ENCODE peak calls at places on chromosomes 5 and 9, in five cellular contexts. E, U, R, C and J are unnamed samples. For H3K4me1 and H3K36me3, the result is how much of the 10 kb centered on the place peaks cover.

GRCh38 chr5:13814293-13814692 is 130.2 kb downstream of the DNAH5 start:
- DNase-seq in C (no peak), E (no peak), U (no peak), R (no peak), J (no peak)

GRCh38 chr9:124602632-124603031 is 95.4 kb upstream of the NR5A1 start:
- DNase-seq in C (no peak), U (no peak), R (no peak), E (no peak), J (no peak)

GRCh38 chr9:14846871-14847311 is 63.3 kb downstream of the FREM1 start:
- DNase-seq in E (peak), U (peak), R (peak), C (peak), J (peak)

GRCh38 chr9:5587024-5587423 is 41.9 kb upstream of the RIC1 start:
- DNase-seq in E (no peak), U (no peak), R (no peak), C (no peak), J (no peak)

GRCh38 chr5:74630387-74631087 is 10.0 kb downstream of the ENC1 start:
- DNase-seq in U (no peak), R (no peak), C (no peak), E (peak), J (peak)

GRCh38 chr9:90814355-90814754 is 12.7 kb downstream of the SYK start:
- DNase-seq in R (no peak), C (no peak), E (no peak), U (no peak), J (no peak)

GRCh38 chr5:133373121-133373870 is 239.0 kb downstream of the FSTL4 start:
- DNase-seq in R (no peak), U (no peak), C (no peak), E (no peak), J (no peak)

GRCh38 chr5:159971038-159971437 is 37.9 kb upstream of the TTC1 start:
- DNase-seq in E (no peak), U (no peak), R (no peak), C (no peak), J (no peak)

GRCh38 chr5:149837680-149838269 is 106.8 kb downstream of the PDE6A start:
- DNase-seq in C (no peak), E (peak), U (no peak), R (peak), J (peak)

GRCh38 chr9:123426406-123426805 is 70.4 kb downstream of the CRB2 start:
- DNase-seq in C (no peak), U (no peak), E (no peak), R (no peak), J (no peak)

GRCh38 chr5:174413520-174414314 is 310.7 kb upstream of the MSX2 start:
- DNase-seq in U (no peak), C (no peak), E (peak), R (no peak), J (no peak)

GRCh38 chr5:80662108-80662507 is 7.3 kb upstream of the DHFR start:
- DNase-seq in C (no peak), U (no peak), E (no peak), R (no peak), J (no peak)

GRCh38 chr5:181215997-181216982 is 6.8 kb upstream of the TRIM41 start:
- DNase-seq in U (no peak), R (no peak), C (no peak), E (no peak), J (no peak)

GRCh38 chr5:67234671-67235176 is 38.1 kb upstream of the CD180 start:
- DNase-seq in C (no peak), R (no peak), U (no peak), E (no peak), J (no peak)

GRCh38 chr5:123543438-123543837 is 31.5 kb downstream of the CSNK1G3 start:
- DNase-seq in E (peak), R (no peak), C (no peak), U (no peak), J (no peak)

GRCh38 chr5:17910318-17910717 is 276.1 kb downstream of the TAF11L14 start:
- DNase-seq in C (no peak), E (no peak), R (no peak), U (no peak), J (no peak)

GRCh38 chr9:84668204-84669007 is 1.1 kb upstream of the NTRK2 start:
- DNase-seq in U (peak), C (no peak), E (peak), R (peak), J (peak)

GRCh38 chr9:133998915-133999580 is 6.9 kb upstream of the VAV2 start:
- DNase-seq in U (no peak), E (no peak), R (no peak), C (no peak), J (no peak)

GRCh38 chr5:181221105-181221791 is 1.8 kb upstream of the TRIM41 start:
- DNase-seq in R (no peak), C (no peak), U (no peak), E (no peak), J (no peak)

GRCh38 chr5:8827701-8828100 is 718.2 kb downstream of the SEMA5A start:
- DNase-seq in R (no peak), C (no peak), U (no peak), E (no peak), J (no peak)

GRCh38 chr5:10518352-10518751 is 45.5 kb upstream of the ANKRD33B start:
- DNase-seq in C (no peak), R (no peak), E (no peak), U (no peak), J (no peak)

GRCh38 chr5:16740046-16740445 is 123.2 kb upstream of the RETREG1 start:
- DNase-seq in E (peak), C (no peak), R (no peak), U (no peak), J (peak)

GRCh38 chr5:172881691-172882370 is 47.8 kb downstream of the ERGIC1 start:
- DNase-seq in U (no peak), E (no peak), C (peak), R (no peak), J (no peak)

GRCh38 chr5:164617290-164617689 is 1111.9 kb downstream of the MAT2B start:
- DNase-seq in E (no peak), C (no peak), U (no peak), R (no peak), J (no peak)

GRCh38 chr9:124800306-124801259 is 23.6 kb downstream of the OLFML2A start:
- DNase-seq in E (no peak), C (no peak), R (no peak), U (no peak), J (no peak)

GRCh38 chr5:61623401-61624069 is 291.5 kb downstream of the ZSWIM6 start:
- DNase-seq in U (no peak), R (no peak), C (no peak), E (peak), J (peak)

GRCh38 chr9:87063883-87064282 is 116.6 kb upstream of the GAS1 start:
- DNase-seq in E (no peak), C (no peak), U (no peak), R (no peak), J (no peak)

GRCh38 chr5:75044406-75044805 is 8.0 kb downstream of the GCNT4 start:
- DNase-seq in E (no peak), C (no peak), U (no peak), R (no peak), J (no peak)

GRCh38 chr5:113382736-113383135 is 52.1 kb downstream of the TSSK1B start:
- DNase-seq in C (no peak), E (no peak), U (no peak), R (no peak), J (no peak)

GRCh38 chr9:100111235-100111634 is 12.2 kb downstream of the INVS start:
- DNase-seq in C (no peak), U (peak), R (no peak), E (no peak), J (peak)

GRCh38 chr9:19028835-19029451 is 4.1 kb downstream of the SAXO1 start:
- DNase-seq in U (no peak), E (peak), C (no peak), R (peak), J (peak)

GRCh38 chr9:2727966-2728613 is 10.8 kb downstream of the KCNV2 start:
- DNase-seq in C (no peak), R (peak), U (no peak), E (peak), J (peak)

GRCh38 chr5:151627650-151628049 is 36.5 kb upstream of the FAT2 start:
- DNase-seq in R (no peak), E (no peak), U (no peak), C (no peak), J (no peak)

GRCh38 chr5:96434201-96434645 is 1.2 kb upstream of the PCSK1 start:
- DNase-seq in U (peak), E (peak), C (no peak), R (peak), J (peak)

GRCh38 chr5:120014535-120014934 is 385.2 kb downstream of the FAM170A start:
- DNase-seq in C (no peak), U (no peak), R (no peak), E (no peak), J (no peak)

GRCh38 chr5:93604119-93604963 is 21.3 kb downstream of the NR2F1 start:
- DNase-seq in E (no peak), C (no peak), U (no peak), R (no peak), J (no peak)

GRCh38 chr5:140295414-140295813 is 7.5 kb downstream of the PFDN1 start:
- DNase-seq in E (peak), C (no peak), R (no peak), U (no peak), J (peak)

GRCh38 chr5:1118231-1118698 is 6.4 kb upstream of the SLC12A7 start:
- DNase-seq in U (no peak), E (no peak), C (no peak), R (no peak), J (no peak)

GRCh38 chr9:101376117-101376866 is 8.5 kb downstream of the BAAT start:
- DNase-seq in R (no peak), C (no peak), U (no peak), E (no peak), J (no peak)
- H3K4me1 ChIP-seq in R (under half), C (under half), U (under half), E (under half), J (under half)

GRCh38 chr5:137498736-137499505 is at the start of gene SPOCK1:
- DNase-seq in U (peak), R (peak), E (peak), C (peak), J (peak)
- H3K4me3 ChIP-seq in U (peak), R (peak), E (peak), C (no peak), J (peak)

GRCh38 chr9:128625391-128626145 is 31.1 kb downstream of the DYNC2I2 start:
- DNase-seq in R (no peak), U (no peak), E (no peak), C (no peak), J (no peak)
- H3K36me3 ChIP-seq in R (half or more), U (half or more), E (under half), C (half or more), J (half or more)

DNA sequence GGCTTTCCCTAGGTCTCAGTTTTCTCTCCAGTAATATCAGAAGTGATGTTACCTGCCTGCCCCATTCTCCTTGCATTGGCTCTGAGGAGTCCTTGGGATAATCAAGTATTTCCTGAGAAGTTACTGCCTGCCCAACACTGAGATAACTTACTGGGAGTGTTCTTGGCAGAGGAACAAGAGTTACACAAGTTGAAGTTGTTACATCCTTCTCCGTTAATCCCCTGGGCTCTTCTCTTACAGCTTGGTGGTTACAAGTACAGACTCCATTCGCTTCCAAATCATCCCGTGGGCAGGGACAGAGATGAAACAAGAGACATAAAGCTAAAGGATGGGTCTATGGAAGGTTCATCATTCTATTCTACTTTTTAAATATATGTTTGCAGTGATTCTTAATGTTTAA is 74.1 kb upstream of the SAP30L start:
- DNase-seq in C (no peak), E (no peak), R (no peak), U (no peak), J (no peak)
- H3K4me1 ChIP-seq in C (under half), E (under half), R (under half), U (under half), J (under half)

DNA sequence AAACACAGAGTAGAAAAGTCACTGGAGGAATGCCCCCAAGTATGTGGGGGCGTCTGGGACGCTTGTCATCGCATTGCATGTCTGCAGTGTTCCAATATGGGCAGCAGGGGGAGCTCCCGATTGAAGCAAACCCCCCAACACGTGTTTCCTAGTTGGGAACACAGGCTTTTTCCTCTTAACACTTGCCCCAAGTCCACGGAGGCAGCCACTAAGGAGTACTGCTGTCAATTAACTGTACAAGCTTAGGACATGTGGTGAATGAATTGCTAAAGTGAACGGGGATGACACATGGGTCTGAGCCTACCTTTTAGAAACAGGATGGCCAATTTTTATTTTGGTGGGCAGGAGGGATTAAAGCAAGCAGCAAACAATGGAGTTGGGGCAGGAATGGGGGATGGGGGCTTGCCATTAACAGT is 2.2 kb downstream of the GABRB2 start:
- DNase-seq in E (peak), R (no peak), C (no peak), U (no peak), J (peak)
- H3K4me3 ChIP-seq in E (no peak), R (no peak), C (no peak), U (no peak), J (no peak)

DNA sequence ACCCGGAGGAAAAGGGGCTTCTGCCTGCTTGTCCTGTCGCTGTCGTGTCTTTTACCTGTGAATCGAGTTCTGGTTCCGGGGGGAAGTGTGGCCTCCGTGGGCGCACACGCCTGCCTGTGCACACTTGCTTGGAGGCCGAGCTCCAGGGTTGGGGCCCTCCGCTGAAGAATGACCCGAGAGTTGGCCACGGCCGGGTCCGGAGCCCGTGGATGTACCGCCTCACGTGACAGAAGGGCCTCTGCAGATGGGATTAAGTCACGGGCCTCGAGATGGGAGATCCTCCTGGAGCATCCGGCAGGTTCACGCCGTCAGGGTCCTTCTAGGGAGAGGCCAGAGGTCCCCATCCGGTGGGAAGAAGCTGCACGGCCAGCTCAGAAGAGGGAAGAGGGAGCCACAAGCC is 81.0 kb downstream of the KCNT1 start:
- DNase-seq in C (no peak), R (no peak), U (no peak), E (no peak), J (no peak)
- H3K36me3 ChIP-seq in C (under half), R (under half), U (under half), E (under half), J (under half)

DNA sequence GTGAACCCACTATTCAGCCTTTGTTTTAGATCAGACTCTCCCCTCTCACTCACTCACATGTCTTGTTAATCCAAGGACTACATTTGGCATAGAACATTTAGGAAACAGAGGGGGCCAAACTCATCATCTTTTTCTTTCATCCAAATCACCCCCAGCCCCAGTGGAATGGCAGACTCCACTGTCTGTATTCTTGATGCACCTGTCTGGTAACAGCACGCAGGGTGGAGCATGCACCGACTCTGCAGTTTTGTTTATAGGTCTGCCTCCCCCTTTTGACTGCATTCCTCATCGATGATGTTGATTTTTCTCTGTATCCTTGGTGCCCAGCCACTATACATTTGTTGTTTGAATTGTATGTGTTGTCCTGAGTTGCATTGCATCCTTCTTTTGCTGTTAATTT is 66.0 kb downstream of the ANGPTL2 start:
- DNase-seq in C (no peak), E (no peak), U (no peak), R (no peak), J (no peak)
- H3K4me1 ChIP-seq in C (under half), E (under half), U (under half), R (under half), J (under half)